ENCODE peak calls at places on chromosomes 11 and 22, in seven cellular contexts. One of them, this sample, is unnamed. For H3K36me3, the result is how much of the 10 kb centered on the place peaks cover.

GRCh38 chr11:34510673-34511072 is 2.9 kb downstream of the ELF5 start:
- DNase-seq in pancreas: no peak
- DNase-seq in sigmoid colon: no peak
- DNase-seq in left ventricle myocardium inferior: no peak
- DNase-seq in body of pancreas: no peak
- DNase-seq in CD8-positive, alpha-beta T cell: no peak
- DNase-seq in mucosa of descending colon: no peak
- DNase-seq in this sample: no peak

GRCh38 chr11:61482513-61482912 is 26.0 kb upstream of the LRRC10B start:
- DNase-seq in pancreas: no peak
- DNase-seq in sigmoid colon: no peak
- DNase-seq in left ventricle myocardium inferior: no peak
- DNase-seq in body of pancreas: peak
- DNase-seq in CD8-positive, alpha-beta T cell: no peak
- DNase-seq in mucosa of descending colon: peak
- DNase-seq in this sample: no peak

GRCh38 chr11:968822-969221 is 43.2 kb downstream of the AP2A2 start:
- DNase-seq in pancreas: peak
- DNase-seq in sigmoid colon: no peak
- DNase-seq in left ventricle myocardium inferior: no peak
- DNase-seq in body of pancreas: no peak
- DNase-seq in CD8-positive, alpha-beta T cell: no peak
- DNase-seq in mucosa of descending colon: no peak
- DNase-seq in this sample: no peak

GRCh38 chr22:27372969-27373670 is 428.4 kb downstream of the MN1 start:
- DNase-seq in pancreas: peak
- DNase-seq in sigmoid colon: no peak
- DNase-seq in left ventricle myocardium inferior: no peak
- DNase-seq in body of pancreas: peak
- DNase-seq in CD8-positive, alpha-beta T cell: no peak
- DNase-seq in mucosa of descending colon: peak
- DNase-seq in this sample: no peak

GRCh38 chr22:49483946-49484345 is 343.7 kb downstream of the BRD1 start:
- DNase-seq in pancreas: no peak
- DNase-seq in sigmoid colon: no peak
- DNase-seq in left ventricle myocardium inferior: no peak
- DNase-seq in body of pancreas: no peak
- DNase-seq in CD8-positive, alpha-beta T cell: no peak
- DNase-seq in mucosa of descending colon: no peak
- DNase-seq in this sample: no peak

GRCh38 chr11:113106507-113106906 is 145.3 kb downstream of the NCAM1 start:
- DNase-seq in pancreas: no peak
- DNase-seq in sigmoid colon: no peak
- DNase-seq in left ventricle myocardium inferior: no peak
- DNase-seq in body of pancreas: no peak
- DNase-seq in CD8-positive, alpha-beta T cell: no peak
- DNase-seq in mucosa of descending colon: no peak
- DNase-seq in this sample: no peak

GRCh38 chr11:111930472-111930871 is 6.7 kb upstream of the DIXDC1 start:
- DNase-seq in pancreas: no peak
- DNase-seq in sigmoid colon: no peak
- DNase-seq in left ventricle myocardium inferior: no peak
- DNase-seq in body of pancreas: no peak
- DNase-seq in CD8-positive, alpha-beta T cell: no peak
- DNase-seq in mucosa of descending colon: no peak
- DNase-seq in this sample: no peak

GRCh38 chr11:33747969-33748368 is 11.7 kb upstream of the CD59 start:
- DNase-seq in pancreas: no peak
- DNase-seq in sigmoid colon: no peak
- DNase-seq in left ventricle myocardium inferior: no peak
- DNase-seq in body of pancreas: no peak
- DNase-seq in CD8-positive, alpha-beta T cell: no peak
- DNase-seq in mucosa of descending colon: no peak
- DNase-seq in this sample: no peak

GRCh38 chr11:126139541-126140091 is 71.8 kb downstream of the RPUSD4 start:
- DNase-seq in pancreas: no peak
- DNase-seq in sigmoid colon: peak
- DNase-seq in left ventricle myocardium inferior: peak
- DNase-seq in body of pancreas: no peak
- DNase-seq in CD8-positive, alpha-beta T cell: no peak
- DNase-seq in mucosa of descending colon: no peak
- DNase-seq in this sample: peak

GRCh38 chr11:21133244-21133643 is 463.9 kb downstream of the NELL1 start:
- DNase-seq in pancreas: no peak
- DNase-seq in sigmoid colon: no peak
- DNase-seq in left ventricle myocardium inferior: no peak
- DNase-seq in body of pancreas: no peak
- DNase-seq in CD8-positive, alpha-beta T cell: no peak
- DNase-seq in mucosa of descending colon: no peak
- DNase-seq in this sample: no peak

GRCh38 chr11:6911378-6911777 is 9.4 kb upstream of the OR2D3 start:
- DNase-seq in pancreas: no peak
- DNase-seq in sigmoid colon: no peak
- DNase-seq in left ventricle myocardium inferior: no peak
- DNase-seq in body of pancreas: no peak
- DNase-seq in CD8-positive, alpha-beta T cell: no peak
- DNase-seq in mucosa of descending colon: no peak
- DNase-seq in this sample: no peak

GRCh38 chr11:19890308-19890707 is 177.7 kb downstream of the NAV2 start:
- DNase-seq in pancreas: no peak
- DNase-seq in sigmoid colon: no peak
- DNase-seq in left ventricle myocardium inferior: no peak
- DNase-seq in body of pancreas: no peak
- DNase-seq in CD8-positive, alpha-beta T cell: no peak
- DNase-seq in mucosa of descending colon: no peak
- DNase-seq in this sample: no peak

DNA sequence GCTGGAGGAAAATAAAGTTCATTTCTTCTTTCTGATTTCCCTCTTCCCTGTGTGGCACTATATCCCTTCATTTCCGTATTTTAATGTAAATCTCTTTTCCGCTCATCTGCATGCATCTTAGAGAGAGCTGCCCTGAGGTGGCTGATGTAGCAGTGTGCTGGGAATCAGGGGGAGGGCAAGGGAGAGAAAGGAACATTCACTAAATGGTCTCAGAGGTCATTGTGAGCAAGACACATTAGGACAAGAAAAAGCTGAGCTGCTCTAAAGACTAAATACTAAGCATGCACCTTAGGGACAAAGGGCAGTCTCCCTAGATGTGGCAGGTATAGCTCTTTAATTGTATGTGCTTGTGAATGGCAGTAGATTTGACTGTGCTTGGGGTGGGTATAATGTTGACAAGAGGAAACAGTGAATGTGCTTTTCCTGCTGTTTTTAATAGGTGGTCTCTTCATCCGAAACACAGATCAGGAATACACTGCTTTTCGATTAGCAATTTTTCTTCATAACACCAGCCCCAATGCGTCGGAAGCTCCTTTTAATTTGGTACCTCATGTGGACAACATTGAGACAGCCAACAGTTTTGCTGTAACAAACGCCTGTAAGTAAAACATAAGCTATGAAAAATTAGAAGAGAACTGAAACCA is 2.1 kb downstream of the GRIA4 start:
- DNase-seq in pancreas: no peak
- DNase-seq in sigmoid colon: no peak
- DNase-seq in left ventricle myocardium inferior: no peak
- DNase-seq in body of pancreas: no peak
- DNase-seq in CD8-positive, alpha-beta T cell: no peak
- DNase-seq in mucosa of descending colon: no peak
- DNase-seq in this sample: no peak
- H3K4me3 ChIP-seq in pancreas: no peak
- H3K4me3 ChIP-seq in sigmoid colon: no peak
- H3K4me3 ChIP-seq in left ventricle myocardium inferior: no peak
- H3K4me3 ChIP-seq in body of pancreas: no peak
- H3K4me3 ChIP-seq in CD8-positive, alpha-beta T cell: no peak
- H3K4me3 ChIP-seq in mucosa of descending colon: no peak
- H3K4me3 ChIP-seq in this sample: no peak

GRCh38 chr22:23269441-23270211 is 89.3 kb downstream of the BCR start:
- DNase-seq in pancreas: no peak
- DNase-seq in sigmoid colon: no peak
- DNase-seq in left ventricle myocardium inferior: no peak
- DNase-seq in body of pancreas: no peak
- DNase-seq in CD8-positive, alpha-beta T cell: no peak
- DNase-seq in mucosa of descending colon: no peak
- DNase-seq in this sample: no peak

GRCh38 chr22:23268877-23269276 is 88.6 kb downstream of the BCR start:
- DNase-seq in pancreas: no peak
- DNase-seq in sigmoid colon: no peak
- DNase-seq in left ventricle myocardium inferior: no peak
- DNase-seq in body of pancreas: no peak
- DNase-seq in CD8-positive, alpha-beta T cell: no peak
- DNase-seq in mucosa of descending colon: no peak
- DNase-seq in this sample: no peak

GRCh38 chr22:23271597-23271908 is 91.2 kb downstream of the BCR start:
- DNase-seq in pancreas: no peak
- DNase-seq in sigmoid colon: no peak
- DNase-seq in left ventricle myocardium inferior: no peak
- DNase-seq in body of pancreas: no peak
- DNase-seq in CD8-positive, alpha-beta T cell: no peak
- DNase-seq in mucosa of descending colon: no peak
- DNase-seq in this sample: no peak

GRCh38 chr22:23270798-23271596 is 90.7 kb downstream of the BCR start:
- DNase-seq in pancreas: no peak
- DNase-seq in sigmoid colon: no peak
- DNase-seq in left ventricle myocardium inferior: no peak
- DNase-seq in body of pancreas: no peak
- DNase-seq in CD8-positive, alpha-beta T cell: no peak
- DNase-seq in mucosa of descending colon: no peak
- DNase-seq in this sample: no peak

GRCh38 chr22:23270212-23270733 is 90.0 kb downstream of the BCR start:
- DNase-seq in pancreas: no peak
- DNase-seq in sigmoid colon: no peak
- DNase-seq in left ventricle myocardium inferior: no peak
- DNase-seq in body of pancreas: no peak
- DNase-seq in CD8-positive, alpha-beta T cell: no peak
- DNase-seq in mucosa of descending colon: no peak
- DNase-seq in this sample: no peak
- H3K36me3 ChIP-seq in pancreas: under half
- H3K36me3 ChIP-seq in sigmoid colon: under half
- H3K36me3 ChIP-seq in left ventricle myocardium inferior: half or more
- H3K36me3 ChIP-seq in body of pancreas: under half
- H3K36me3 ChIP-seq in CD8-positive, alpha-beta T cell: under half
- H3K36me3 ChIP-seq in mucosa of descending colon: under half
- H3K36me3 ChIP-seq in this sample: half or more

DNA sequence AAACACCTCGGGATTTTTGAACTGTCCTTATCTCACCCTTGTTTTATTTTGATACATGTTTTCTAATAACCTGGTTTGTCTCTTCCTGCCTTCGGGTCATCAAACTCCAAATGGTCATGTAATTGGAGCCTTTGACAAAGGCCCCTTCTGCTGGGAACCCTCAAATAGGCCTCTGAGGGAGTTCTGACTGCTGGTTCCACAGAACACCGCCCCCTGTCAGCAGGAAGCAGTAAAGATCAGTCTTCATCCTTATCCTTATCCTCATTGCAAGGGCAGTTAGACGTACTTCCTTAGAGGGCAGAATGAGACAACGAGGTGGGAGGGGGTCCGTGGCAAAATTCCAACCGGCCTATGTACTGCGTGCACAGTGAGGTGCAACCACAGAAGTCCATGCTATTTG is 12.1 kb downstream of the TRIM51 start:
- DNase-seq in pancreas: no peak
- DNase-seq in sigmoid colon: no peak
- DNase-seq in left ventricle myocardium inferior: no peak
- DNase-seq in body of pancreas: no peak
- DNase-seq in CD8-positive, alpha-beta T cell: no peak
- DNase-seq in mucosa of descending colon: no peak
- DNase-seq in this sample: no peak
- TF ChIP-seq CTCF in pancreas: no peak
- TF ChIP-seq CTCF in sigmoid colon: no peak
- TF ChIP-seq CTCF in left ventricle myocardium inferior: no peak
- TF ChIP-seq CTCF in body of pancreas: no peak
- TF ChIP-seq CTCF in CD8-positive, alpha-beta T cell: no peak
- TF ChIP-seq CTCF in mucosa of descending colon: no peak
- TF ChIP-seq CTCF in this sample: no peak

DNA sequence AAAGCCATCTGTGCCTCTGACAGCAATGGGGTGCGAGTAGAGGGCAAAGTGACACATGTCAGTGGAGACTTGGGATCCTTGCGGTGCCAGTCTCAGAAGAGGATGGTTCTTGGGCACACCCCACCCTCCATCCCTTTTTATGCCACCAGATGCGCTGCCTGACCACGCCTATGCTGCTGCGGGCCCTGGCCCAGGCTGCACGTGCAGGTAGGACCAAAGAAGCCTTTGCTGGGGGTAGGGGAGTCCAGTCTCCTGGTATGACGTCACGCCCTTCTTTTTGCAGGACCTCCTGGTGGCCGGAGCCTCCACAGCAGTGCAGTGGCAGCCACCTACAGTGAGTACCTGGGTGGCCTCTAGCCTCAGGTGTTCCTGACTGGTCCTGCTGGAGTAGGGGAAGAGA is 1.5 kb downstream of the NDUFS8 start:
- DNase-seq in pancreas: peak
- DNase-seq in sigmoid colon: no peak
- DNase-seq in left ventricle myocardium inferior: no peak
- DNase-seq in body of pancreas: no peak
- DNase-seq in CD8-positive, alpha-beta T cell: no peak
- DNase-seq in mucosa of descending colon: no peak
- DNase-seq in this sample: no peak
- H3K4me3 ChIP-seq in pancreas: no peak
- H3K4me3 ChIP-seq in sigmoid colon: no peak
- H3K4me3 ChIP-seq in left ventricle myocardium inferior: peak
- H3K4me3 ChIP-seq in body of pancreas: no peak
- H3K4me3 ChIP-seq in CD8-positive, alpha-beta T cell: no peak
- H3K4me3 ChIP-seq in mucosa of descending colon: no peak
- H3K4me3 ChIP-seq in this sample: no peak

DNA sequence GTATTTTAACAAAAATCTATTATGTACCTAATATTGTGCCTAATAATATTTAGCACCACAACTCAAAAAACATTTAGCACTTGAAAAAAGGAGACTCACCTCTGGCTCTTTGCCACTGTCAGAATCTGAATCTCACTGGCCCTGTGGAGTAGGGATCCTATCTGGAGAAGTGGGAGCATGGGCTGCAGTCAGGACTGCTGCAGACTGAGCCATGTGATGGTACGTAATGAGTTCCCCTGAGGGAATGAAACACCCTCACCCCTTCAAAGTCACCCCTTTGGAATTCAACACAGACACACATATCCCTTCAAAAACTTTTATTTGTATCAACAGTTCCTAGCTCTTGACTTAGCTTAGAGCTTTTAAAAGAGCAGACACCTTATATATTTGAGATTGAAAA is 6.5 kb downstream of the PTPMT1 start:
- DNase-seq in pancreas: no peak
- DNase-seq in sigmoid colon: no peak
- DNase-seq in left ventricle myocardium inferior: no peak
- DNase-seq in body of pancreas: no peak
- DNase-seq in CD8-positive, alpha-beta T cell: no peak
- DNase-seq in mucosa of descending colon: no peak
- DNase-seq in this sample: no peak
- H3K36me3 ChIP-seq in pancreas: under half
- H3K36me3 ChIP-seq in sigmoid colon: under half
- H3K36me3 ChIP-seq in left ventricle myocardium inferior: half or more
- H3K36me3 ChIP-seq in body of pancreas: under half
- H3K36me3 ChIP-seq in CD8-positive, alpha-beta T cell: under half
- H3K36me3 ChIP-seq in mucosa of descending colon: under half
- H3K36me3 ChIP-seq in this sample: half or more